ENCODE peak calls at places on chromosomes 11 and 22, in seven cellular contexts. N is prostate gland, M is stomach, L is IMR-90, G is tibial nerve, Z is esophagus muscularis mucosa, U is A549. P is an unnamed sample.

GRCh38 chr11:11148104-11148509 is 204.9 kb downstream of the CSNK2A3 start:
- DNase-seq in G (peak), M (no peak), N (peak), L (peak), Z (peak), U (peak), P (peak)

GRCh38 chr11:12411806-12412727 is 34.7 kb downstream of the PARVA start:
- DNase-seq in L (peak), M (peak), G (peak), Z (peak), U (peak), N (no peak), P (peak)

GRCh38 chr11:2077061-2077802 is 62.0 kb downstream of the IGF2 start:
- DNase-seq in M (peak), U (peak), N (no peak), G (no peak), Z (no peak), L (peak), P (no peak)

GRCh38 chr22:50274311-50274710 is 4.1 kb upstream of the MAPK11 start:
- DNase-seq in G (no peak), Z (no peak), M (peak), N (peak), L (peak), U (peak), P (peak)

GRCh38 chr11:74425100-74425499 is 26.9 kb upstream of the PGM2L1 start:
- DNase-seq in Z (no peak), U (no peak), L (no peak), G (no peak), M (no peak), N (no peak), P (no peak)

GRCh38 chr11:122113836-122114235 is 2.2 kb downstream of the BLID start:
- DNase-seq in G (no peak), N (no peak), Z (no peak), U (no peak), M (no peak), L (peak), P (no peak)

GRCh38 chr11:118186346-118187107 is 10.1 kb upstream of the SCN2B start:
- DNase-seq in Z (no peak), L (no peak), U (no peak), M (no peak), N (no peak), G (no peak), P (no peak)

GRCh38 chr22:35359380-35360065 is 21.4 kb upstream of the HMOX1 start:
- DNase-seq in M (no peak), L (no peak), G (no peak), N (no peak), Z (no peak), U (no peak), P (no peak)

GRCh38 chr22:49208003-49208402 is 619.7 kb downstream of the BRD1 start:
- DNase-seq in L (no peak), N (no peak), Z (no peak), U (no peak), M (peak), G (no peak), P (no peak)

GRCh38 chr11:46294365-46295309 is 17.2 kb downstream of the CREB3L1 start:
- DNase-seq in Z (no peak), N (no peak), L (peak), M (peak), G (no peak), U (no peak), P (peak)
- TF ChIP-seq CTCF in Z (no peak), N (no peak), L (no peak), M (no peak), G (no peak), U (no peak), P (no peak)

DNA sequence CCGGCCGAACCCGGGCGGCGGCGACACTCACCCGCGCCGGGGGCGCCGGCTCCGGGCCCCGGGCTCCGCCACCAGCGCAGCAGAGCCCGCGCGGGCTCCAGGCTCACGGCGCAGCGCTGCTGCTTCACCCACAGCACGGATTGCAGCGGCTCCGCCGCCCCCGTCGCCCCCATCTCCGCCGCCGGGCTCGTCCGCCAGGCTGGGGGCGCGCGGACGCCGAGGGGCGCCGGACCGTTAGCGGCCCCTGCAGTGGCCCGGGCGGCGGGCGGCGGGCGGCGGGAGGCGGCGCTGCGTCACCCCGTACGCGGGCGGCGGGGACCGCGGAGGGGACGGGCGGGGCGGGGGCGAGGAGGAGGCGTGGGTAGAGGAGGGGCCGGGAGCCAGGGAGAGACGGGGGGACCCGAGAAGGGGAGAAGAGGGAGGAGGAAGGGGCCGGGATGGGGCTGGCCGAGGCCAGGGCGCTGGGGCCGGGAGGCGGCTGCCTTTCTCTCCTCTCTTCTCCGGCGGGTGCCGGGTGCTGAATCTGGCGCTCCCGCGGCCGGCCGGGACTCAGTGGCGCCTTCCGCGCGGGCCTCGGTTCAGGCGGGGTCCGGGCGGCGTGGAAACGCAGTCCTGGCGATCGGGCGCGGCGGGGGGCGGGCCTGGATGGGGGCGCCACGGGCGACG is at the start of gene CERK:
- DNase-seq in N (peak), L (peak), M (peak), G (peak), U (peak), Z (peak), P (peak)
- TF ChIP-seq POLR2A in N (peak), L (peak), M (no peak), G (no peak), U (peak), Z (peak), P (no peak)

DNA sequence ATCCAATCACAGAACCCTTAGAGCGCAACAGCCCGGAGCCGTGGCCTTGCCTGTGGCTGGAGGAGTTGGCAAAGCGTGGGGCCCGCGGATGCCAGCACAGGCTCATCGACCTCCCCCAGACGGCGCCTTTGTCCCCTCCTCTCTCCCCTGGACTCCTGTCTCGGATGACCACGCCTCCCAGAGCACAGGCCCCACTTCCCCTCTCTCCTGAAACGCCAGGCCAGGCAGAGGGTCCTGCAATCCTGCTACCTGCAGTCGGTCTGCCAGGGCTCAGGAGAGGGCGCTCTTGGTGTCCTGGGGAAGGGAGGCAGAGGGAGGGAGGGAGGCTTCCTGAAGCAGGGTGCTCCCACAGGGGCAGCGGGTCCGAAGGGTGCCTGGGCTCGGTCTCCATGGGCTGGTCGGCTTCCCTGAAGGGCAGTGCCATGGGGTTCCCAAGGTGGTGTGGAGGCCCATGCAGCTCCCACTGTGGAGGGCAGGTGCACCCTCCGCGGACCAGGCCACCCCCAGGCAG is 16.6 kb upstream of the TTLL12 start:
- DNase-seq in U (no peak), M (no peak), G (no peak), N (no peak), Z (no peak), L (no peak), P (peak)
- TF ChIP-seq CTCF in U (no peak), M (no peak), G (no peak), N (no peak), Z (no peak), L (no peak), P (no peak)

GRCh38 chr22:19931514-19931913 is 10.1 kb upstream of the COMT start:
- DNase-seq in Z (no peak), N (no peak), U (no peak), G (no peak), L (no peak), M (no peak), P (no peak)

GRCh38 chr22:19930537-19931486 is 10.8 kb upstream of the COMT start:
- DNase-seq in G (no peak), M (no peak), L (peak), N (no peak), U (no peak), Z (no peak), P (no peak)

GRCh38 chr22:19932367-19933206 is 9.0 kb upstream of the COMT start:
- DNase-seq in N (no peak), Z (no peak), G (no peak), M (peak), U (no peak), L (no peak), P (no peak)

GRCh38 chr22:19936513-19936912 is 5.1 kb upstream of the COMT start:
- DNase-seq in L (no peak), U (no peak), G (no peak), M (no peak), Z (no peak), N (no peak), P (no peak)

GRCh38 chr22:19933328-19934241 is 8.0 kb upstream of the COMT start:
- DNase-seq in M (no peak), U (no peak), G (no peak), N (no peak), Z (no peak), L (no peak), P (no peak)
- TF ChIP-seq POLR2A in M (no peak), U (no peak), G (no peak), N (no peak), Z (no peak), L (no peak), P (no peak)

DNA sequence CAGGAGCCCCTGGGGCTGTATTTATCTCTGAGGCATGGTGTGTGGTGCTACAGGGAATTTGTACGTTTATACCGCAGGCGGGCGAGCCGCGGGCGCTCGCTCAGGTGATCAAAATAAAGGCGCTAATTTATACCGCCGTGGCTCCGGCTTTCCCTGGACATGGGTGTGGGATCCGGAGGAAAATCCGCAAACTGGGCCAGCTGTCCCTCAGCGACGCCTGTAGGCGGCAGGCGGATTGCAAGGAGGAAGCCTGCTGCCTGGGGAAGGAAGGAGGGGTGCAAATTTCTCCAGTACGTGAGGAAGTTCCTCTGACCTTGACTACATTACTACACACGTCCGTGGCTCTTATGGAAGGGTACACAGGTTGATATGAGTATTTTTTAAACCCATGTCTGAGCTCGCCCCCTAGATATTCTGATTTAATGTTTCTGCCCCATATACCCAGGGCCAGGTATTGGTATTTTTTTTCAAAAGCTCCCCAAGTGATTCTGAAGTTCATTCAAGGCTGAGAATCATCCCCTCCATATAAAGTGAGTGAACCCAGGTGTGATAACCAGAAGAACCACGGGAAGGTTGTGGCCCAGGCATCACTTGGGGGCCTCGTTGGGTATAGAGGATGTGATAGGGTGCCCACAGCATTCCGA is 2.8 kb downstream of the MYOD1 start:
- DNase-seq in M (no peak), L (peak), G (no peak), Z (no peak), U (peak), N (no peak), P (no peak)
- TF ChIP-seq CTCF in M (no peak), L (peak), G (no peak), Z (no peak), U (peak), N (no peak), P (no peak)

DNA sequence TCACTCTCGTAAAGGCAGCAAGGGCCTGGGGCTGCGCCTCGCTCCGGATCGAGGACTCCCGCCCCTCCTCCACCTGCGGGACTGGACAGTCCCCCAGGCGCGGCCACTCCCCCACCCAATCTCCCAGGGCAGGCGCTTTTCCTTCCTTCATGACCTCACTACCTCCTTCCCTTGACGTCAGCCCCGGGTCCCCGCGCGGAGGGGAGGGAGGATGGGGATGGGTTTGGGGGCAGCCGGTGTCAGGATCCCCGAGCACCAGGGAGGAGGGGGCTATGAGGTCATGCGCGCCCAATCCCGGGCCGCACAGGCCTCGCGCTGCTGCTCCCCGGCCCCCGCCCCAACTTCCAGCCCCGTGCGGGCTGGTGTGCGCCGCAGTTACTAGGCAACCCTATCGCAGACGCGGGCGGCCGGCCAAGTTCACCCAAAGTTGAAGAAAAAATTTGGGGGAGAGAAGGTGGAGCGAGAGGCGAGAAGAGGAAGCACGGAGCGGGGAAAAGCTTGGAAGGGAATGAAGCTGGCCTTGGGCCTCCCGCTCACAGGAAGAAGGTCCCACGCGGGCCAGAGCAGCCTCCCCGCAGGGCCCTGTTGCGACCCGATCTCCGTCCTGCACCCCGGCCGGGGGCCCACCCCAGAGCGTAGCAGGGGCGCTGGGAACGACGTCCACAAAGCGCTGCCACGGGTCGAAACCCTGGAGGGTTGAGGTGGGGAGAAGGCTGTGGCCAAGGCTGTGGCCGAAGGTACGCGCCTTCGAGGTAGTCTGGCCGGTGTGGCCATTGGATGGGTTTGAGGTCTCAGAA is 8.3 kb downstream of the WT1 start:
- DNase-seq in L (no peak), Z (no peak), U (no peak), M (no peak), N (no peak), G (no peak), P (peak)
- TF ChIP-seq POLR2A in L (no peak), Z (no peak), U (no peak), M (no peak), N (no peak), G (no peak), P (no peak)

GRCh38 chr11:84721561-84721961 is 905.6 kb downstream of the DLG2 start:
- DNase-seq in L (no peak), U (no peak), N (no peak), G (no peak), M (no peak), Z (no peak), P (no peak)

GRCh38 chr11:84720706-84721402 is 906.3 kb downstream of the DLG2 start:
- DNase-seq in G (no peak), N (no peak), Z (no peak), M (no peak), U (no peak), L (no peak), P (peak)

GRCh38 chr11:84719935-84720577 is 907.1 kb downstream of the DLG2 start:
- DNase-seq in L (no peak), G (no peak), Z (no peak), M (no peak), N (no peak), U (no peak), P (no peak)

DNA sequence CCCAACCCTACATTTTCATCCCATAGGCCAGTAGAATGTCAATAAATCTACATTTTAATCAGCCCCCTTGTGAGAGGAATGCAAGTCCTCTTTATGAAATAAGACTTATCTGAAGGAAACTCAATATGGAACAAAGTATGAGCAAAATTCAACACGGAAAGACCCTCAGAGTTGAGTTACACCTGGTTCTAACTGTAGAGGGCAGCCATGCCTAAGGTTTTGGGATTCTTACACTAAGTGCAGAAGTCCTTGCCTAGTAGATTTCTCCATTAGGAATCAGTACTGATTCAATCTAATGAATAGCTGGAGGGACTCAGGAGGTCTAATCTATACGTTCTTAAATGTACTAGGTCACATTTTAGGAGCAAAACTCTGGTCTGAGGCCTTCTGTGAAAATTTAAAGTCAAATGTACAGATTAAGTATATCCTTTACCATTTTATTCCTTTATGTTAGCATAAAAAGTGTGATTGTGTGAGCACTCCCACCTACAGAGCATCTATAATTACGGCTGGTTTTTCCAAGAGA is 904.5 kb downstream of the DLG2 start:
- DNase-seq in U (peak), M (no peak), L (no peak), G (no peak), Z (no peak), N (no peak), P (no peak)
- TF ChIP-seq CTCF in U (no peak), M (no peak), L (no peak), G (no peak), Z (no peak), N (no peak), P (no peak)

GRCh38 chr11:61833478-61833877 is 5.4 kb downstream of the FADS2 start:
- DNase-seq in M (no peak), N (no peak), U (no peak), Z (no peak), G (no peak), L (no peak), P (no peak)
- TF ChIP-seq POLR2A in M (no peak), N (no peak), U (no peak), Z (no peak), G (no peak), L (no peak), P (no peak)

GRCh38 chr22:37028692-37029674 is 9.4 kb downstream of the MPST start:
- DNase-seq in M (no peak), U (no peak), L (no peak), Z (no peak), G (no peak), N (no peak), P (no peak)

GRCh38 chr22:37032535-37033460 is 13.3 kb downstream of the MPST start:
- DNase-seq in L (peak), N (peak), G (no peak), Z (no peak), U (peak), M (peak), P (no peak)

GRCh38 chr22:37033605-37034430 is 14.3 kb downstream of the MPST start:
- DNase-seq in N (no peak), L (no peak), M (no peak), Z (no peak), U (no peak), G (no peak), P (no peak)

GRCh38 chr22:37032134-37032534 is 12.6 kb downstream of the MPST start:
- DNase-seq in M (no peak), G (no peak), L (no peak), N (no peak), U (no peak), Z (no peak), P (no peak)

DNA sequence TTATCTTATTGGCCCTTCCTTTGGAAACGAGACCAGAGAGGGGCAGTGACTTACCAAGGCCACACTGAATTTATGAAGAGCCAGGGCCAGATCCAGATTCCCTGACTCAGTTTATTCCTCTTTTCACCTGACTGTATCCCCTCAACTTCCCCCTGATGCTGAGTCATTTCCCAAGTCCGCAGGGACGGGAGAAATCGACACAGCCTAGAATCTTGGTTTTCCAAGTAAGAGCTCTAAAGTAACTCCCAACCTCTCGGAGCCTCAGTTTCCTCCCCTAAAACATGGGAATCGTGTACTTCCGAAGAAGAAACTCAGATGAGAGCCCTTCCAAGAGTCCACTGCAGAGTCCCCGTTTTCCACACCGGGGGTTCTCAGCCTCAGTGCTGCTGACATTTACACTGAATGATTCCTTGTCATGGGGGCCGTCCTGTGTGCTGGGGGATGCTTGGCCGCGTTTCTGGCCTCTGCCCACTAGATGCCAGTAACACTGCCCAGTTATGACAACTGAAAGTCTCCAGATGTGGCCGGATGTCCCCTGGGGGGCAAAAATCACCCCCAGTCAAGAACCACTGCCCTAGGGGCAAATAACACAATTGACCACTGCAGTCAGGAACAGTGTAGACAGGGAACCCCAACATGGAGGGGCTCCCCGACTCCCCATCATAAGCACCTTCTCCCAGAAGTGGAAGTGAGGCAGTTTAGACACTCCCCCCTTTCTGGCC is 11.2 kb downstream of the MPST start:
- DNase-seq in M (no peak), G (no peak), U (no peak), Z (no peak), L (no peak), N (no peak), P (no peak)
- TF ChIP-seq CTCF in M (no peak), G (no peak), U (no peak), Z (no peak), L (no peak), N (no peak), P (no peak)

P was measured in testis.